ENCODE peak calls at places on chromosomes 13 and 19, in ten cellular contexts. One of them, this sample, is unnamed.

GRCh38 chr19:34041922-34042521 is 130.3 kb upstream of the LSM14A start:
- DNase-seq in iPS-NIHi11: peak
- DNase-seq in C1 segment of cervical spinal cord: peak
- DNase-seq in progenitor cell of endocrine pancreas: peak
- DNase-seq in NCI-H1105: no peak
- DNase-seq in T-helper 2 cell: peak
- DNase-seq in heart right ventricle: peak
- DNase-seq in LHCN-M2: peak
- DNase-seq in psoas muscle: peak
- DNase-seq in Right ventricle myocardium superior: peak
- DNase-seq in this sample: peak

GRCh38 chr13:93227906-93228801 is 1.5 kb downstream of the GPC6 start:
- DNase-seq in iPS-NIHi11: peak
- DNase-seq in C1 segment of cervical spinal cord: peak
- DNase-seq in progenitor cell of endocrine pancreas: peak
- DNase-seq in NCI-H1105: peak
- DNase-seq in T-helper 2 cell: no peak
- DNase-seq in heart right ventricle: peak
- DNase-seq in LHCN-M2: peak
- DNase-seq in psoas muscle: peak
- DNase-seq in Right ventricle myocardium superior: peak
- DNase-seq in this sample: no peak

GRCh38 chr19:51366999-51367564 is 894 bp upstream of the ETFB start:
- DNase-seq in iPS-NIHi11: no peak
- DNase-seq in C1 segment of cervical spinal cord: no peak
- DNase-seq in progenitor cell of endocrine pancreas: peak
- DNase-seq in NCI-H1105: no peak
- DNase-seq in T-helper 2 cell: no peak
- DNase-seq in heart right ventricle: peak
- DNase-seq in LHCN-M2: no peak
- DNase-seq in psoas muscle: peak
- DNase-seq in Right ventricle myocardium superior: peak
- DNase-seq in this sample: peak

GRCh38 chr19:48836089-48837017 is at the start of gene HSD17B14:
- DNase-seq in iPS-NIHi11: peak
- DNase-seq in C1 segment of cervical spinal cord: peak
- DNase-seq in progenitor cell of endocrine pancreas: peak
- DNase-seq in NCI-H1105: peak
- DNase-seq in T-helper 2 cell: no peak
- DNase-seq in heart right ventricle: peak
- DNase-seq in LHCN-M2: no peak
- DNase-seq in psoas muscle: no peak
- DNase-seq in Right ventricle myocardium superior: peak
- DNase-seq in this sample: peak

GRCh38 chr19:40200352-40201099 is 9.3 kb downstream of the MAP3K10 start:
- DNase-seq in iPS-NIHi11: no peak
- DNase-seq in C1 segment of cervical spinal cord: no peak
- DNase-seq in progenitor cell of endocrine pancreas: no peak
- DNase-seq in NCI-H1105: no peak
- DNase-seq in T-helper 2 cell: no peak
- DNase-seq in heart right ventricle: no peak
- DNase-seq in LHCN-M2: no peak
- DNase-seq in psoas muscle: no peak
- DNase-seq in Right ventricle myocardium superior: no peak
- DNase-seq in this sample: no peak

GRCh38 chr13:49749852-49750251 is 42.6 kb downstream of the KPNA3 start:
- DNase-seq in iPS-NIHi11: no peak
- DNase-seq in C1 segment of cervical spinal cord: no peak
- DNase-seq in progenitor cell of endocrine pancreas: no peak
- DNase-seq in NCI-H1105: no peak
- DNase-seq in T-helper 2 cell: no peak
- DNase-seq in heart right ventricle: no peak
- DNase-seq in LHCN-M2: no peak
- DNase-seq in psoas muscle: no peak
- DNase-seq in Right ventricle myocardium superior: no peak
- DNase-seq in this sample: no peak

GRCh38 chr13:62643007-62643483 is 1227.4 kb upstream of the PCDH20 start:
- DNase-seq in iPS-NIHi11: no peak
- DNase-seq in C1 segment of cervical spinal cord: no peak
- DNase-seq in progenitor cell of endocrine pancreas: no peak
- DNase-seq in NCI-H1105: no peak
- DNase-seq in T-helper 2 cell: no peak
- DNase-seq in heart right ventricle: no peak
- DNase-seq in LHCN-M2: no peak
- DNase-seq in psoas muscle: no peak
- DNase-seq in Right ventricle myocardium superior: no peak
- DNase-seq in this sample: peak

GRCh38 chr13:59681630-59682311 is 482.0 kb downstream of the DIAPH3 start:
- DNase-seq in iPS-NIHi11: no peak
- DNase-seq in C1 segment of cervical spinal cord: no peak
- DNase-seq in progenitor cell of endocrine pancreas: no peak
- DNase-seq in NCI-H1105: no peak
- DNase-seq in T-helper 2 cell: no peak
- DNase-seq in heart right ventricle: no peak
- DNase-seq in LHCN-M2: no peak
- DNase-seq in psoas muscle: no peak
- DNase-seq in Right ventricle myocardium superior: no peak
- DNase-seq in this sample: no peak

GRCh38 chr19:46478356-46478986 is 7.1 kb upstream of the PNMA8A start:
- DNase-seq in iPS-NIHi11: peak
- DNase-seq in C1 segment of cervical spinal cord: no peak
- DNase-seq in progenitor cell of endocrine pancreas: no peak
- DNase-seq in NCI-H1105: peak
- DNase-seq in T-helper 2 cell: no peak
- DNase-seq in heart right ventricle: no peak
- DNase-seq in LHCN-M2: peak
- DNase-seq in psoas muscle: no peak
- DNase-seq in Right ventricle myocardium superior: no peak
- DNase-seq in this sample: peak

GRCh38 chr19:48844472-48844871 is 8.2 kb upstream of the HSD17B14 start:
- DNase-seq in iPS-NIHi11: peak
- DNase-seq in C1 segment of cervical spinal cord: no peak
- DNase-seq in progenitor cell of endocrine pancreas: no peak
- DNase-seq in NCI-H1105: no peak
- DNase-seq in T-helper 2 cell: no peak
- DNase-seq in heart right ventricle: no peak
- DNase-seq in LHCN-M2: peak
- DNase-seq in psoas muscle: no peak
- DNase-seq in Right ventricle myocardium superior: no peak
- DNase-seq in this sample: no peak

GRCh38 chr19:46620716-46621115 is 4.2 kb downstream of the PTGIR start:
- DNase-seq in iPS-NIHi11: no peak
- DNase-seq in C1 segment of cervical spinal cord: no peak
- DNase-seq in progenitor cell of endocrine pancreas: no peak
- DNase-seq in NCI-H1105: no peak
- DNase-seq in T-helper 2 cell: no peak
- DNase-seq in heart right ventricle: no peak
- DNase-seq in LHCN-M2: no peak
- DNase-seq in psoas muscle: no peak
- DNase-seq in Right ventricle myocardium superior: no peak
- DNase-seq in this sample: no peak

GRCh38 chr13:94858856-94859811 is 146.8 kb upstream of the SOX21 start:
- DNase-seq in iPS-NIHi11: peak
- DNase-seq in C1 segment of cervical spinal cord: peak
- DNase-seq in progenitor cell of endocrine pancreas: no peak
- DNase-seq in NCI-H1105: no peak
- DNase-seq in T-helper 2 cell: no peak
- DNase-seq in heart right ventricle: peak
- DNase-seq in LHCN-M2: no peak
- DNase-seq in psoas muscle: peak
- DNase-seq in Right ventricle myocardium superior: peak
- DNase-seq in this sample: no peak

GRCh38 chr19:29529646-29530548 is 4.1 kb downstream of the VSTM2B start:
- DNase-seq in iPS-NIHi11: peak
- DNase-seq in C1 segment of cervical spinal cord: no peak
- DNase-seq in progenitor cell of endocrine pancreas: no peak
- DNase-seq in NCI-H1105: no peak
- DNase-seq in T-helper 2 cell: no peak
- DNase-seq in heart right ventricle: no peak
- DNase-seq in LHCN-M2: no peak
- DNase-seq in psoas muscle: no peak
- DNase-seq in Right ventricle myocardium superior: peak
- DNase-seq in this sample: no peak

GRCh38 chr13:39960206-39960605 is 304.7 kb downstream of the COG6 start:
- DNase-seq in iPS-NIHi11: no peak
- DNase-seq in C1 segment of cervical spinal cord: no peak
- DNase-seq in progenitor cell of endocrine pancreas: no peak
- DNase-seq in NCI-H1105: no peak
- DNase-seq in T-helper 2 cell: no peak
- DNase-seq in heart right ventricle: no peak
- DNase-seq in LHCN-M2: peak
- DNase-seq in psoas muscle: no peak
- DNase-seq in Right ventricle myocardium superior: no peak
- DNase-seq in this sample: no peak

This sample was measured in activated CD8-positive, alpha-beta T cell treated with anti-CD3 and anti-CD28 coated beads for 36 hours.